ENCODE peak calls at places on chromosomes 5 and 9, in nine cellular contexts. One of them, this sample, is unnamed.
A peak's percentile ranks its signal among the peaks of the same experiment; 100 is the strongest.

GRCh38 chr5:149635394-149635793 is 54.1 kb downstream of the ARHGEF37 start:
- DNase-seq in cardiac fibroblast: no peak
- DNase-seq in fibroblast of the aortic adventitia: no peak
- DNase-seq in stomach: no peak
- DNase-seq in uterus: no peak
- DNase-seq in BE2C: no peak
- DNase-seq in foreskin fibroblast: peak; percentile 68
- DNase-seq in fibroblast of mammary gland: peak; percentile 69
- DNase-seq in RWPE1: no peak
- DNase-seq in this sample: no peak

GRCh38 chr9:72477862-72478564 is 43.4 kb upstream of the TMC1 start:
- DNase-seq in uterus: no peak
- DNase-seq in cardiac fibroblast: peak; percentile 71
- DNase-seq in stomach: peak; percentile 41
- DNase-seq in foreskin fibroblast: peak; percentile 73
- DNase-seq in fibroblast of the aortic adventitia: peak; percentile 59
- DNase-seq in fibroblast of mammary gland: peak; percentile 42
- DNase-seq in RWPE1: peak; percentile 92
- DNase-seq in BE2C: no peak
- DNase-seq in this sample: no peak

GRCh38 chr9:92189782-92190535 is 74.7 kb upstream of the SPTLC1 start:
- DNase-seq in BE2C: no peak
- DNase-seq in uterus: no peak
- DNase-seq in fibroblast of mammary gland: no peak
- DNase-seq in cardiac fibroblast: no peak
- DNase-seq in fibroblast of the aortic adventitia: no peak
- DNase-seq in foreskin fibroblast: no peak
- DNase-seq in stomach: no peak
- DNase-seq in RWPE1: no peak
- DNase-seq in this sample: no peak

GRCh38 chr5:36150676-36151433 is 832 bp downstream of the LMBRD2 start:
- DNase-seq in cardiac fibroblast: peak; percentile 45
- DNase-seq in BE2C: peak; percentile 62
- DNase-seq in foreskin fibroblast: peak; percentile 74
- DNase-seq in fibroblast of mammary gland: peak; percentile 59
- DNase-seq in uterus: no peak
- DNase-seq in stomach: peak; percentile 36
- DNase-seq in fibroblast of the aortic adventitia: peak; percentile 40
- DNase-seq in RWPE1: peak; percentile 28
- DNase-seq in this sample: peak; percentile 26

GRCh38 chr9:72292874-72293607 is 72.0 kb downstream of the ZFAND5 start:
- DNase-seq in cardiac fibroblast: peak; percentile 98
- DNase-seq in BE2C: no peak
- DNase-seq in RWPE1: no peak
- DNase-seq in foreskin fibroblast: peak; percentile 90
- DNase-seq in uterus: no peak
- DNase-seq in stomach: peak; percentile 36
- DNase-seq in fibroblast of the aortic adventitia: peak; percentile 90
- DNase-seq in fibroblast of mammary gland: peak; percentile 90
- DNase-seq in this sample: no peak

GRCh38 chr9:130010151-130010988 is 32.6 kb downstream of the FNBP1 start:
- DNase-seq in uterus: no peak
- DNase-seq in cardiac fibroblast: no peak
- DNase-seq in BE2C: no peak
- DNase-seq in fibroblast of mammary gland: no peak
- DNase-seq in foreskin fibroblast: no peak
- DNase-seq in stomach: no peak
- DNase-seq in RWPE1: no peak
- DNase-seq in fibroblast of the aortic adventitia: no peak
- DNase-seq in this sample: no peak

GRCh38 chr9:134399435-134400056 is 73.3 kb downstream of the RXRA start:
- DNase-seq in fibroblast of the aortic adventitia: peak; percentile 42
- DNase-seq in foreskin fibroblast: peak; percentile 70
- DNase-seq in stomach: no peak
- DNase-seq in uterus: no peak
- DNase-seq in cardiac fibroblast: peak; percentile 55
- DNase-seq in fibroblast of mammary gland: peak; percentile 65
- DNase-seq in RWPE1: no peak
- DNase-seq in BE2C: no peak
- DNase-seq in this sample: no peak

GRCh38 chr9:122218070-122218884 is 10.5 kb downstream of the LHX6 start:
- DNase-seq in fibroblast of the aortic adventitia: no peak
- DNase-seq in fibroblast of mammary gland: peak; percentile 9
- DNase-seq in foreskin fibroblast: no peak
- DNase-seq in RWPE1: peak; percentile 55
- DNase-seq in cardiac fibroblast: no peak
- DNase-seq in BE2C: no peak
- DNase-seq in uterus: no peak
- DNase-seq in stomach: no peak
- DNase-seq in this sample: no peak

GRCh38 chr9:98460704-98461103 is 205.3 kb upstream of the TBC1D2 start:
- DNase-seq in stomach: no peak
- DNase-seq in foreskin fibroblast: no peak
- DNase-seq in fibroblast of the aortic adventitia: no peak
- DNase-seq in uterus: no peak
- DNase-seq in fibroblast of mammary gland: peak; percentile 15
- DNase-seq in BE2C: no peak
- DNase-seq in cardiac fibroblast: no peak
- DNase-seq in RWPE1: no peak
- DNase-seq in this sample: no peak

GRCh38 chr5:119315516-119315949 is 40.3 kb upstream of the TNFAIP8 start:
- DNase-seq in cardiac fibroblast: peak; percentile 44
- DNase-seq in uterus: no peak
- DNase-seq in RWPE1: peak; percentile 67
- DNase-seq in fibroblast of mammary gland: peak; percentile 47
- DNase-seq in BE2C: no peak
- DNase-seq in fibroblast of the aortic adventitia: peak; percentile 14
- DNase-seq in foreskin fibroblast: no peak
- DNase-seq in stomach: no peak
- DNase-seq in this sample: no peak

GRCh38 chr9:114157516-114158176 is 2.3 kb downstream of the COL27A1 start:
- DNase-seq in fibroblast of the aortic adventitia: no peak
- DNase-seq in stomach: no peak
- DNase-seq in fibroblast of mammary gland: peak; percentile 70
- DNase-seq in uterus: no peak
- DNase-seq in foreskin fibroblast: peak; percentile 55
- DNase-seq in cardiac fibroblast: no peak
- DNase-seq in RWPE1: no peak
- DNase-seq in BE2C: no peak
- DNase-seq in this sample: no peak

GRCh38 chr5:172303090-172303995 is 19.8 kb upstream of the UBTD2 start:
- DNase-seq in fibroblast of mammary gland: peak; percentile 69
- DNase-seq in stomach: no peak
- DNase-seq in cardiac fibroblast: peak; percentile 20
- DNase-seq in RWPE1: peak; percentile 67
- DNase-seq in foreskin fibroblast: peak; percentile 38
- DNase-seq in uterus: no peak
- DNase-seq in fibroblast of the aortic adventitia: peak; percentile 55
- DNase-seq in BE2C: no peak
- DNase-seq in this sample: no peak

GRCh38 chr9:6944093-6944551 is 186.3 kb downstream of the KDM4C start:
- DNase-seq in fibroblast of mammary gland: peak; percentile 89
- DNase-seq in RWPE1: peak; percentile 9
- DNase-seq in foreskin fibroblast: peak; percentile 83
- DNase-seq in uterus: no peak
- DNase-seq in BE2C: no peak
- DNase-seq in stomach: no peak
- DNase-seq in fibroblast of the aortic adventitia: peak; percentile 84
- DNase-seq in cardiac fibroblast: peak; percentile 77
- DNase-seq in this sample: no peak

GRCh38 chr9:85995612-85996011 is 54.7 kb downstream of the NAA35 start:
- DNase-seq in BE2C: no peak
- DNase-seq in fibroblast of mammary gland: no peak
- DNase-seq in stomach: no peak
- DNase-seq in uterus: no peak
- DNase-seq in RWPE1: no peak
- DNase-seq in cardiac fibroblast: no peak
- DNase-seq in fibroblast of the aortic adventitia: no peak
- DNase-seq in foreskin fibroblast: no peak
- DNase-seq in this sample: no peak

GRCh38 chr5:139844472-139845145 is 49.0 kb downstream of the PSD2 start:
- DNase-seq in fibroblast of the aortic adventitia: peak; percentile 75
- DNase-seq in cardiac fibroblast: peak; percentile 77
- DNase-seq in RWPE1: peak; percentile 71
- DNase-seq in fibroblast of mammary gland: peak; percentile 67
- DNase-seq in stomach: peak; percentile 78
- DNase-seq in foreskin fibroblast: peak; percentile 82
- DNase-seq in BE2C: peak; percentile 90
- DNase-seq in uterus: peak; percentile 52
- DNase-seq in this sample: peak; percentile 63

GRCh38 chr9:128685022-128685332 is 4.0 kb upstream of the SET start:
- DNase-seq in foreskin fibroblast: no peak
- DNase-seq in fibroblast of the aortic adventitia: no peak
- DNase-seq in RWPE1: no peak
- DNase-seq in BE2C: peak; percentile 43
- DNase-seq in fibroblast of mammary gland: no peak
- DNase-seq in stomach: no peak
- DNase-seq in uterus: no peak
- DNase-seq in cardiac fibroblast: no peak
- DNase-seq in this sample: no peak

GRCh38 chr5:81630721-81631120 is 120.2 kb downstream of the SSBP2 start:
- DNase-seq in RWPE1: no peak
- DNase-seq in cardiac fibroblast: no peak
- DNase-seq in foreskin fibroblast: no peak
- DNase-seq in BE2C: no peak
- DNase-seq in fibroblast of the aortic adventitia: no peak
- DNase-seq in fibroblast of mammary gland: no peak
- DNase-seq in stomach: no peak
- DNase-seq in uterus: no peak
- DNase-seq in this sample: no peak

GRCh38 chr5:164392531-164392930 is 887.1 kb downstream of the MAT2B start:
- DNase-seq in uterus: no peak
- DNase-seq in fibroblast of mammary gland: no peak
- DNase-seq in cardiac fibroblast: peak; percentile 54
- DNase-seq in BE2C: no peak
- DNase-seq in fibroblast of the aortic adventitia: peak; percentile 57
- DNase-seq in stomach: no peak
- DNase-seq in RWPE1: no peak
- DNase-seq in foreskin fibroblast: no peak
- DNase-seq in this sample: no peak

GRCh38 chr5:115884704-115885103 is 43.0 kb downstream of the AP3S1 start:
- DNase-seq in BE2C: no peak
- DNase-seq in fibroblast of the aortic adventitia: no peak
- DNase-seq in RWPE1: no peak
- DNase-seq in stomach: no peak
- DNase-seq in foreskin fibroblast: no peak
- DNase-seq in fibroblast of mammary gland: no peak
- DNase-seq in cardiac fibroblast: no peak
- DNase-seq in uterus: no peak
- DNase-seq in this sample: no peak
- TF ChIP-seq CTCF in BE2C: no peak
- TF ChIP-seq CTCF in fibroblast of the aortic adventitia: no peak
- TF ChIP-seq CTCF in RWPE1: no peak
- TF ChIP-seq CTCF in stomach: no peak
- TF ChIP-seq CTCF in foreskin fibroblast: no peak
- TF ChIP-seq CTCF in fibroblast of mammary gland: no peak
- TF ChIP-seq CTCF in cardiac fibroblast: no peak
- TF ChIP-seq CTCF in uterus: no peak
- TF ChIP-seq CTCF in this sample: no peak

DNA sequence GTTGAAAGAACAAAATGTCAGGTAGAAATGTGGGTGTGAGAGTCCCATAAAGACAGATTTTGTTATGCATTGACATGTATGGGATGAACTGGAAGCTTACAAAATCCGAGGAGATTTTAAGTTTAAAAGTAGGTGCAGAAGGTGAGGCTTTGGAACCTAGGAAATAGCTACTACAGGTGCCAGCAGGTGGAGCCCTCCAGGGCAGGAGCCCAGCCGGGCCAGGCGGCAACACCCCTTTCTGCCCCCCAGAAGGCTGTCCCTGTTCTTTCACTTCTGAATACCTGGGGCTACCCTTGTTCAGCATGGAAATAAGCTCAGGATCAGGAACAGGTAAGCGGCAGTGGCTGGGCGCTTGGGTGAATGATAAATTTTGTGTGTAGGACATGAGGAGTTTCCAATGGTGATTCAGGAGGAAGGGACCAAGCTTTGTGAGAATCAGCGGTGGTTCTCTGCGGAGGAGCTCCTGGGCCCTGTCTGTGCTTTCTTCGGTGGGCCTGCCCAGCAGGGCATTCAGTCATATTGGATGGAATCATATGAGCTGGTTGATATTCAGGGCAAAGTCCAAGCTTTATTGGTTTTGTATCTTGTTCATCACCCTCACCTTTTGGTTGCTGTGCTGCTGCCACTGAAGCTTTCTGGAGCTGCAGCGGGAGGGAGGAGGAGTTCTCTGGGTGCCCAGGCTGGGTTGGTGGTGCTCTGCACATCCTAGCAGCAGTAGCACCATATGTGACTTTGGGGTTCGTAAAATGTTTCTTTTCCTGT is 12.3 kb downstream of the PCBD2 start:
- DNase-seq in RWPE1: peak; percentile 31
- DNase-seq in uterus: no peak
- DNase-seq in stomach: no peak
- DNase-seq in cardiac fibroblast: no peak
- DNase-seq in BE2C: no peak
- DNase-seq in foreskin fibroblast: no peak
- DNase-seq in fibroblast of the aortic adventitia: no peak
- DNase-seq in fibroblast of mammary gland: no peak
- DNase-seq in this sample: no peak
- TF ChIP-seq CTCF in RWPE1: peak; percentile 64
- TF ChIP-seq CTCF in uterus: no peak
- TF ChIP-seq CTCF in stomach: peak; percentile 31
- TF ChIP-seq CTCF in cardiac fibroblast: peak; percentile 20
- TF ChIP-seq CTCF in BE2C: peak; percentile 43
- TF ChIP-seq CTCF in foreskin fibroblast: peak; percentile 2
- TF ChIP-seq CTCF in fibroblast of the aortic adventitia: peak; percentile 26
- TF ChIP-seq CTCF in fibroblast of mammary gland: no peak
- TF ChIP-seq CTCF in this sample: no peak

GRCh38 chr9:96417051-96417586 is 1.1 kb downstream of the ZNF367 start:
- DNase-seq in fibroblast of mammary gland: peak; percentile 73
- DNase-seq in BE2C: peak; percentile 92
- DNase-seq in cardiac fibroblast: peak; percentile 82
- DNase-seq in stomach: peak; percentile 91
- DNase-seq in uterus: peak; percentile 86
- DNase-seq in foreskin fibroblast: peak; percentile 94
- DNase-seq in fibroblast of the aortic adventitia: peak; percentile 64
- DNase-seq in RWPE1: peak; percentile 99
- DNase-seq in this sample: peak; percentile 90
- TF ChIP-seq CTCF in fibroblast of mammary gland: no peak
- TF ChIP-seq CTCF in BE2C: no peak
- TF ChIP-seq CTCF in cardiac fibroblast: no peak
- TF ChIP-seq CTCF in stomach: no peak
- TF ChIP-seq CTCF in uterus: no peak
- TF ChIP-seq CTCF in foreskin fibroblast: no peak
- TF ChIP-seq CTCF in fibroblast of the aortic adventitia: peak; percentile 39
- TF ChIP-seq CTCF in RWPE1: no peak
- TF ChIP-seq CTCF in this sample: no peak

GRCh38 chr9:37309136-37309535 is 113.4 kb upstream of the GRHPR start:
- DNase-seq in stomach: no peak
- DNase-seq in cardiac fibroblast: no peak
- DNase-seq in BE2C: no peak
- DNase-seq in RWPE1: no peak
- DNase-seq in uterus: no peak
- DNase-seq in fibroblast of the aortic adventitia: no peak
- DNase-seq in fibroblast of mammary gland: peak; percentile 30
- DNase-seq in foreskin fibroblast: peak; percentile 24
- DNase-seq in this sample: no peak
- TF ChIP-seq CTCF in stomach: no peak
- TF ChIP-seq CTCF in cardiac fibroblast: peak; percentile 21
- TF ChIP-seq CTCF in BE2C: peak; percentile 48
- TF ChIP-seq CTCF in RWPE1: no peak
- TF ChIP-seq CTCF in uterus: no peak
- TF ChIP-seq CTCF in fibroblast of the aortic adventitia: peak; percentile 14
- TF ChIP-seq CTCF in fibroblast of mammary gland: peak; percentile 35
- TF ChIP-seq CTCF in foreskin fibroblast: peak; percentile 39
- TF ChIP-seq CTCF in this sample: no peak